ENCODE peak calls at places on chromosomes 4 and X, in eight cellular contexts. D is tibial nerve, W is upper lobe of right lung, G is transverse colon, Q is endothelial cell of umbilical vein, N is PC-9, S is hepatocyte, L is pancreas. B is an unnamed sample.

GRCh38 chrX:24301806-24302205 is 12.1 kb downstream of the SUPT20HL2 start:
- DNase-seq in D (no peak), G (no peak), S (no peak), Q (no peak), W (no peak), L (no peak), N (no peak), B (no peak)

GRCh38 chr4:55184600-55185523 is 59.5 kb upstream of the KDR start:
- DNase-seq in S (peak), W (no peak), N (peak), L (peak), Q (no peak), G (peak), D (peak), B (peak)

GRCh38 chr4:100061835-100062234 is 111.8 kb upstream of the H2AZ1 start:
- DNase-seq in S (no peak), W (no peak), G (no peak), N (no peak), Q (no peak), L (no peak), D (no peak), B (peak)

GRCh38 chrX:18353931-18354368 is 538 bp downstream of the SCML2 start:
- DNase-seq in W (no peak), S (peak), L (no peak), D (no peak), G (peak), N (peak), Q (no peak), B (no peak)

GRCh38 chr4:156767911-156768415 is 203.6 kb downstream of the PDGFC start:
- DNase-seq in N (no peak), S (no peak), W (no peak), Q (no peak), G (no peak), D (no peak), L (no peak), B (no peak)

GRCh38 chr4:79697444-79697843 is 289.4 kb upstream of the GK2 start:
- DNase-seq in G (no peak), D (no peak), S (no peak), W (no peak), L (no peak), Q (no peak), N (no peak), B (no peak)

GRCh38 chrX:24767557-24767956 is 73.8 kb downstream of the POLA1 start:
- DNase-seq in D (no peak), Q (no peak), S (no peak), W (no peak), L (no peak), G (no peak), N (no peak), B (peak)

GRCh38 chrX:124406294-124407013 is 60.1 kb downstream of the SH2D1A start:
- DNase-seq in S (peak), N (peak), D (peak), W (no peak), L (peak), G (peak), Q (peak), B (peak)

GRCh38 chr4:155694100-155694785 is 27.6 kb downstream of the GUCY1A1 start:
- DNase-seq in S (no peak), G (no peak), W (no peak), Q (no peak), N (no peak), D (no peak), L (no peak), B (no peak)

GRCh38 chrX:140664939-140665338 is 44.6 kb upstream of the LINC00632 start:
- DNase-seq in G (no peak), L (no peak), N (no peak), Q (no peak), W (no peak), D (no peak), S (peak), B (peak)

GRCh38 chr4:8176547-8177399 is 18.2 kb upstream of the ABLIM2 start:
- DNase-seq in L (no peak), Q (peak), D (no peak), W (peak), S (peak), G (peak), N (peak), B (peak)

GRCh38 chr4:1290165-1290977 is 680 bp downstream of the MAEA start:
- DNase-seq in D (no peak), G (peak), Q (peak), N (peak), W (no peak), S (peak), L (peak), B (no peak)

GRCh38 chr4:127364911-127365310 is 267.8 kb upstream of the INTU start:
- DNase-seq in W (no peak), L (no peak), S (no peak), G (no peak), D (no peak), N (no peak), Q (no peak), B (no peak)

GRCh38 chrX:16278927-16279326 is 111.6 kb downstream of the MAGEB17 start:
- DNase-seq in N (no peak), D (no peak), S (no peak), L (no peak), G (no peak), Q (no peak), W (no peak), B (no peak)

GRCh38 chrX:136166221-136166855 is 19.0 kb downstream of the FHL1 start:
- DNase-seq in S (peak), Q (no peak), N (no peak), W (no peak), D (no peak), L (no peak), G (no peak), B (peak)

GRCh38 chr4:16496501-16496900 is 270.2 kb upstream of the TAPT1 start:
- DNase-seq in N (no peak), W (no peak), D (no peak), L (no peak), S (no peak), G (no peak), Q (peak), B (peak)

GRCh38 chr4:173522160-173522873 is 7.7 kb downstream of the HAND2 start:
- DNase-seq in G (peak), Q (peak), D (peak), W (no peak), L (peak), N (no peak), S (peak), B (peak)

GRCh38 chr4:79620627-79621026 is 212.6 kb upstream of the GK2 start:
- DNase-seq in L (no peak), N (no peak), D (no peak), W (no peak), G (no peak), Q (no peak), S (no peak), B (no peak)

GRCh38 chr4:112099701-112100289 is 45.5 kb upstream of the FAM241A start:
- DNase-seq in G (no peak), S (peak), N (no peak), Q (peak), D (no peak), W (no peak), L (no peak), B (peak)

GRCh38 chrX:50952406-50952805 is 41.9 kb downstream of the BMP15 start:
- DNase-seq in N (no peak), W (no peak), S (no peak), L (no peak), D (no peak), Q (no peak), G (no peak), B (no peak)

GRCh38 chr4:129094347-129094746 is 1.0 kb upstream of the SCLT1 start:
- DNase-seq in D (no peak), L (no peak), W (no peak), N (no peak), G (no peak), Q (no peak), S (no peak), B (no peak)

GRCh38 chr4:144451771-144452170 is 194.2 kb upstream of the HHIP start:
- DNase-seq in Q (no peak), N (no peak), D (no peak), W (no peak), L (no peak), S (no peak), G (no peak), B (peak)

GRCh38 chrX:110915120-110915519 is 119.5 kb upstream of the CHRDL1 start:
- DNase-seq in Q (no peak), G (no peak), W (no peak), N (no peak), S (peak), L (no peak), D (peak), B (peak)

GRCh38 chrX:110310000-110310790 is 7.7 kb downstream of the AMMECR1 start:
- DNase-seq in Q (no peak), G (no peak), D (no peak), S (no peak), N (no peak), L (no peak), W (no peak), B (no peak)

GRCh38 chr4:24770111-24770584 is 25.2 kb upstream of the SOD3 start:
- DNase-seq in G (no peak), D (no peak), L (no peak), Q (peak), S (no peak), W (no peak), N (peak), B (peak)

GRCh38 chr4:35963969-35964515 is 280.3 kb downstream of the ARAP2 start:
- DNase-seq in Q (no peak), N (no peak), S (no peak), W (no peak), G (no peak), L (no peak), D (no peak), B (no peak)

GRCh38 chr4:185576918-185577591 is 41.7 kb upstream of the PDLIM3 start:
- DNase-seq in L (no peak), Q (no peak), G (no peak), S (no peak), N (no peak), D (no peak), W (no peak), B (peak)

GRCh38 chr4:185577592-185577940 is 42.3 kb upstream of the PDLIM3 start:
- DNase-seq in Q (no peak), N (no peak), D (no peak), L (no peak), S (no peak), G (no peak), W (no peak), B (no peak)

GRCh38 chr4:185576314-185576713 is 41.0 kb upstream of the PDLIM3 start:
- DNase-seq in S (no peak), L (no peak), G (no peak), Q (no peak), W (no peak), N (no peak), D (no peak), B (no peak)

GRCh38 chr4:185570727-185571126 is 35.4 kb upstream of the PDLIM3 start:
- DNase-seq in D (no peak), S (no peak), W (no peak), N (no peak), L (no peak), G (no peak), Q (no peak), B (no peak)

GRCh38 chr4:185573651-185574199 is 38.4 kb upstream of the PDLIM3 start:
- DNase-seq in N (peak), G (no peak), Q (peak), S (peak), L (no peak), W (no peak), D (no peak), B (peak)
- H3K27ac ChIP-seq in N (peak), G (peak), Q (peak), S (peak), L (no peak), W (no peak), D (no peak), B (peak)

GRCh38 chrX:49162620-49163019 is at the start of gene MAGIX:
- DNase-seq in G (no peak), L (peak), D (no peak), W (no peak), S (no peak), N (no peak), Q (no peak), B (no peak)
- H3K27ac ChIP-seq in G (peak), L (peak), D (peak), W (peak), S (peak), N (no peak), Q (peak), B (peak)

GRCh38 chrX:47649781-47650163 is 591 bp downstream of the ELK1 start:
- DNase-seq in D (no peak), Q (no peak), S (no peak), N (no peak), G (no peak), W (no peak), L (no peak), B (no peak)
- H3K27ac ChIP-seq in D (peak), Q (peak), S (peak), N (no peak), G (peak), W (peak), L (no peak), B (peak)

GRCh38 chrX:149541521-149542047 is 772 bp downstream of the EOLA1 start:
- DNase-seq in G (no peak), D (no peak), N (no peak), S (no peak), L (no peak), W (no peak), Q (no peak), B (no peak)
- H3K27ac ChIP-seq in G (peak), D (peak), N (peak), S (peak), L (peak), W (peak), Q (no peak), B (peak)

DNA sequence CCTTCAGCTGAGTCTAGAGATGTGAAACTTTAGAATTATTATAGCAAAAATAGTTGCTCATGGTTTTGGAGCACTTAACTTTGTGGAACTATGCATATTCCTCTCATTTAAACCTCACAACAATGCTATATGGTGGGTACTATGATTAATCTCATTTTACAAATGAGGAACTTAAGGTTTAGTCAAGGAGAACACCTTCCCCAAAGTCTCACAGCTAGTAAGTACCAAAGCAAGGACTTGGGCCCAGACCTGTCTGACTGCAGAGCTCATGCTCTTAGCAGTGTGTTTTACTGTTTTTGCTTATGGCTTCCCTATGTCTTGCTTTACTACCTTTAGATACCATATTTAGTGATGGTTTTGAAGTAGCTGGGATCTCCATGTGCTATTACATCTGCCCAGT is 5.1 kb downstream of the UBE2A start:
- DNase-seq in D (no peak), L (no peak), G (no peak), S (no peak), W (no peak), N (no peak), Q (no peak), B (no peak)
- H3K27ac ChIP-seq in D (no peak), L (no peak), G (no peak), S (no peak), W (no peak), N (no peak), Q (no peak), B (no peak)

DNA sequence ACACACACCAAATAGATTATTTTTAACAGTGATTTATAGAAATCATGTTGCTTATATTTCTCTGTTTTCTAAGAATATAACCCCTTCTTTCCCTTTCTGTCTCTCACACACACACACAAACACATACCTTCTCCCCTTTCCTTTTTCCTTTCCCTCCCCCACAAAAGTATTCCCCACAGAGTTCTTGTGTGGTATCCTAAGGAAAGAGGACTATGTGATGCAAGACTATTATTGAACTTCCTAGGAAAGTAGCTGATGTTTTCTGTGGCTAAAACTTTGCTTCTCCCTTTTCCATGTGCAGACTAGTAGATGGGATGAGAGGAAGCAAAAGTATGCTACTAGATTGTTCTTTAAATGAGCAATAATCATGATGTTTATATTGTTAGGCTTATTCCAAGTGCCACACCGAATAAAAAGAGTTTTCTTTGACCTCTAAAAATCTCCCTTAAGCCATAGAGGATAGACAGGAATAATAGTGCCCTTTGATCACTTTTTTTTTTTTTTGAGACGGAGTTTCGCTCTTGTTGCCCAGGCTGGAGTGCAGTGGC is 38.7 kb downstream of the CPEB2 start:
- DNase-seq in N (no peak), W (no peak), S (no peak), D (no peak), G (no peak), Q (no peak), L (no peak), B (peak)
- H3K27ac ChIP-seq in N (no peak), W (no peak), S (no peak), D (no peak), G (peak), Q (no peak), L (no peak), B (no peak)

GRCh38 chrX:150365051-150365952 is 2.2 kb downstream of the MAMLD1 start:
- DNase-seq in G (peak), S (peak), N (peak), L (peak), D (peak), Q (peak), W (peak), B (peak)

GRCh38 chrX:150366951-150367545 is 3.9 kb downstream of the MAMLD1 start:
- DNase-seq in S (peak), Q (no peak), L (no peak), N (no peak), G (no peak), D (no peak), W (no peak), B (peak)

GRCh38 chrX:150364347-150365050 is 1.4 kb downstream of the MAMLD1 start:
- DNase-seq in L (peak), W (peak), Q (peak), N (no peak), D (peak), G (peak), S (peak), B (peak)

GRCh38 chrX:150363561-150364346 is 637 bp downstream of the MAMLD1 start:
- DNase-seq in D (no peak), G (peak), N (peak), Q (peak), W (peak), S (peak), L (peak), B (peak)

GRCh38 chrX:150365953-150366911 is 3.1 kb downstream of the MAMLD1 start:
- DNase-seq in L (peak), Q (peak), N (no peak), G (peak), D (peak), S (peak), W (peak), B (peak)
- H3K27ac ChIP-seq in L (peak), Q (peak), N (no peak), G (peak), D (peak), S (peak), W (peak), B (peak)

DNA sequence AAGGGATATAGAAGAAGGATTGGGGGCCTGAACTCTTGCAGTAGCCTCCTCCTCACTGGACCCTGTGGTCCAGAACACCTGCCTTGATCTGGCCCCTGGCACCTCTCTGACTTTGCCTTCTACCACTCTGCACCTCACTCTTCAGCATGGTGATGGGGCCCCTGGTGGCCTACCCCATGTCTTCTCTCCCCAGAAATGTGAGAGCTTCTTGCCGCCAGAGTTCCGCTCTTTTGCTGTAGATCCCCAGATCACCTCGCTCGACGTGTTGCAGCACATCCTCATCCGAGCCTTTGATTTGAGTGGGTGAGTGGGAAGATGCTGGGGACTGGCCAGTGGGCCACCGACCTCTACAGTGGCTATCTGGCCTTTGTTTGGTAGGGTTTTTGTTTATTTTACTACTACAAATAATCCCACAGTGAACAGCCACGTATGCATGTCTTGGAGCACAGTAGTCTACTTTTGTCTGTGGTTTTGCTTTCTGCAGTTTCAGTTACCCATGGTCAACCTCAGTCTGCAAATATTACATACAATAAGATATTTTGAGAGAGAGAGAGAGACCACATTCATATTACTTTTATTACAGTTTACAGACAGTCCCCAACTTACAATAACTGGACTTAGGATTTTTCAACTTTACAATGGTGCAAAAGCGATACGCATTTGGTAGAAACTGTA is 1.8 kb downstream of the TBC1D25 start:
- DNase-seq in Q (no peak), W (no peak), D (no peak), L (no peak), N (no peak), G (no peak), S (no peak), B (no peak)
- H3K27ac ChIP-seq in Q (no peak), W (no peak), D (no peak), L (no peak), N (no peak), G (no peak), S (no peak), B (no peak)

DNA sequence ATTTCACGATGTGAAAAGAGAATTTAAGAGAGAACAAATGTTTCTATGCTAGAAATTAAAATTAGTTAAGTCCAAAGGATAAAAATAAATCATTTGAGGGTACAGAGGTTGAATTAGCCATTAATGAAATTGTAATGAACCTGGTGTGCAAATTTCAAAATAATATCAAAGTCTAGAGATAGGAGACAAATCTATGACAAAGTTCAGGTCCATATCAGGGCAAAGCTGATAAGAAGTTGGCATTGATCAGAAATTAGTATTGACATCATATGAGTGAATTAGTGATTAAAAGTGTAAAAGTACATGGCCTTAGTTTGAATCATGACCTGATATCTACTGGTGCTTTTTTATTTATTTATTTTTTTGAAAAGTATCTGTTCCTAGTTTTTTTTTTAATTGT is 33.8 kb upstream of the UGT2A3 start:
- DNase-seq in S (no peak), W (no peak), D (no peak), Q (no peak), N (no peak), L (no peak), G (no peak), B (no peak)
- H3K27ac ChIP-seq in S (no peak), W (no peak), D (no peak), Q (no peak), N (no peak), L (no peak), G (no peak), B (no peak)

GRCh38 chr4:40967550-40967949 is 217.8 kb downstream of the NSUN7 start:
- DNase-seq in G (no peak), N (no peak), D (no peak), Q (no peak), W (no peak), L (no peak), S (no peak), B (no peak)

GRCh38 chr4:40963912-40964478 is 214.2 kb downstream of the NSUN7 start:
- DNase-seq in D (no peak), N (no peak), S (no peak), L (no peak), Q (no peak), G (no peak), W (no peak), B (peak)

GRCh38 chr4:40957281-40957680 is 207.5 kb downstream of the NSUN7 start:
- DNase-seq in Q (no peak), G (no peak), D (no peak), S (no peak), N (no peak), W (no peak), L (no peak), B (no peak)

GRCh38 chr4:40960926-40961325 is 211.2 kb downstream of the NSUN7 start:
- DNase-seq in D (no peak), G (no peak), L (no peak), W (no peak), S (no peak), N (no peak), Q (no peak), B (no peak)

GRCh38 chr4:40962551-40963185 is 212.9 kb downstream of the NSUN7 start:
- DNase-seq in S (no peak), W (no peak), N (no peak), D (no peak), L (no peak), Q (no peak), G (no peak), B (peak)
- H3K27ac ChIP-seq in S (no peak), W (no peak), N (no peak), D (no peak), L (no peak), Q (no peak), G (no peak), B (no peak)